ENCODE peak calls at places on chromosomes 2 and 18, in nine cellular contexts. One of them, this sample, is unnamed.
A peak's percentile ranks its signal among the peaks of the same experiment; 100 is the strongest.

GRCh38 chr2:163733301-163733938 is 2.4 kb downstream of the FIGN start:
- DNase-seq in psoas muscle: no peak
- DNase-seq in adipocyte: no peak
- DNase-seq in T-cell: no peak
- DNase-seq in WTC11: no peak
- DNase-seq in HEK293T: no peak
- DNase-seq in NCI-H2107: no peak
- DNase-seq in astrocyte: no peak
- DNase-seq in fibroblast of pulmonary artery: peak; percentile 14
- DNase-seq in this sample: no peak

GRCh38 chr2:113219889-113220641 is 46.3 kb downstream of the PSD4 start:
- DNase-seq in HEK293T: no peak
- DNase-seq in adipocyte: no peak
- DNase-seq in astrocyte: no peak
- DNase-seq in fibroblast of pulmonary artery: peak; percentile 65
- DNase-seq in WTC11: no peak
- DNase-seq in NCI-H2107: no peak
- DNase-seq in T-cell: no peak
- DNase-seq in psoas muscle: peak; percentile 48
- DNase-seq in this sample: peak; percentile 82

GRCh38 chr18:77131652-77132368 is 773 bp downstream of the MBP start:
- DNase-seq in NCI-H2107: no peak
- DNase-seq in adipocyte: peak; percentile 34
- DNase-seq in fibroblast of pulmonary artery: peak; percentile 33
- DNase-seq in astrocyte: no peak
- DNase-seq in psoas muscle: peak; percentile 67
- DNase-seq in T-cell: no peak
- DNase-seq in WTC11: peak; percentile 39
- DNase-seq in HEK293T: peak; percentile 9
- DNase-seq in this sample: no peak

GRCh38 chr2:61175036-61175435 is 13.0 kb downstream of the C2orf74 start:
- DNase-seq in HEK293T: no peak
- DNase-seq in fibroblast of pulmonary artery: no peak
- DNase-seq in psoas muscle: no peak
- DNase-seq in astrocyte: no peak
- DNase-seq in T-cell: no peak
- DNase-seq in WTC11: no peak
- DNase-seq in adipocyte: no peak
- DNase-seq in NCI-H2107: no peak
- DNase-seq in this sample: no peak

GRCh38 chr18:58216071-58216471 is 172.0 kb downstream of the NEDD4L start:
- DNase-seq in astrocyte: peak; percentile 46
- DNase-seq in fibroblast of pulmonary artery: no peak
- DNase-seq in T-cell: no peak
- DNase-seq in HEK293T: no peak
- DNase-seq in WTC11: peak; percentile 43
- DNase-seq in adipocyte: no peak
- DNase-seq in NCI-H2107: no peak
- DNase-seq in psoas muscle: no peak
- DNase-seq in this sample: peak; percentile 84

GRCh38 chr2:36338827-36339145 is 16.8 kb upstream of the CRIM1 start:
- DNase-seq in T-cell: no peak
- DNase-seq in fibroblast of pulmonary artery: no peak
- DNase-seq in adipocyte: peak; percentile 56
- DNase-seq in psoas muscle: no peak
- DNase-seq in astrocyte: peak; percentile 80
- DNase-seq in NCI-H2107: no peak
- DNase-seq in WTC11: no peak
- DNase-seq in HEK293T: no peak
- DNase-seq in this sample: peak; percentile 92

GRCh38 chr2:62354771-62355550 is 151.0 kb downstream of the TMEM17 start:
- DNase-seq in fibroblast of pulmonary artery: no peak
- DNase-seq in T-cell: no peak
- DNase-seq in NCI-H2107: no peak
- DNase-seq in HEK293T: no peak
- DNase-seq in adipocyte: no peak
- DNase-seq in astrocyte: peak; percentile 8
- DNase-seq in psoas muscle: no peak
- DNase-seq in WTC11: peak; percentile 32
- DNase-seq in this sample: no peak

GRCh38 chr2:169694894-169695260 is 608 bp downstream of the PHOSPHO2 start:
- DNase-seq in NCI-H2107: no peak
- DNase-seq in fibroblast of pulmonary artery: peak; percentile 11
- DNase-seq in T-cell: no peak
- DNase-seq in WTC11: no peak
- DNase-seq in adipocyte: no peak
- DNase-seq in HEK293T: no peak
- DNase-seq in astrocyte: no peak
- DNase-seq in psoas muscle: no peak
- DNase-seq in this sample: no peak

GRCh38 chr2:96952976-96953610 is 33.3 kb downstream of the FAM178B start:
- DNase-seq in astrocyte: peak; percentile 34
- DNase-seq in psoas muscle: peak; percentile 57
- DNase-seq in HEK293T: no peak
- DNase-seq in WTC11: no peak
- DNase-seq in NCI-H2107: no peak
- DNase-seq in T-cell: no peak
- DNase-seq in adipocyte: peak; percentile 67
- DNase-seq in fibroblast of pulmonary artery: peak; percentile 62
- DNase-seq in this sample: no peak

GRCh38 chr18:79797518-79798345 is at the start of gene KCNG2:
- DNase-seq in WTC11: peak; percentile 63
- DNase-seq in astrocyte: no peak
- DNase-seq in NCI-H2107: no peak
- DNase-seq in HEK293T: peak; percentile 55
- DNase-seq in psoas muscle: no peak
- DNase-seq in adipocyte: peak; percentile 11
- DNase-seq in fibroblast of pulmonary artery: peak; percentile 43
- DNase-seq in T-cell: no peak
- DNase-seq in this sample: no peak

GRCh38 chr2:41853427-41854191 is 194.2 kb upstream of the PKDCC start:
- DNase-seq in HEK293T: peak; percentile 59
- DNase-seq in astrocyte: peak; percentile 34
- DNase-seq in fibroblast of pulmonary artery: peak; percentile 72
- DNase-seq in adipocyte: peak; percentile 87
- DNase-seq in psoas muscle: no peak
- DNase-seq in NCI-H2107: no peak
- DNase-seq in WTC11: peak; percentile 70
- DNase-seq in T-cell: no peak
- DNase-seq in this sample: peak; percentile 61

GRCh38 chr2:70944291-70944690 is 8.6 kb downstream of the ATP6V1B1 start:
- DNase-seq in WTC11: no peak
- DNase-seq in HEK293T: no peak
- DNase-seq in astrocyte: no peak
- DNase-seq in T-cell: no peak
- DNase-seq in fibroblast of pulmonary artery: no peak
- DNase-seq in psoas muscle: no peak
- DNase-seq in NCI-H2107: no peak
- DNase-seq in adipocyte: no peak
- DNase-seq in this sample: no peak

GRCh38 chr2:97699765-97700444 is 13.5 kb upstream of the ZAP70 start:
- DNase-seq in astrocyte: peak; percentile 28
- DNase-seq in T-cell: peak; percentile 44
- DNase-seq in WTC11: peak; percentile 78
- DNase-seq in HEK293T: peak; percentile 68
- DNase-seq in NCI-H2107: peak; percentile 27
- DNase-seq in fibroblast of pulmonary artery: peak; percentile 80
- DNase-seq in psoas muscle: no peak
- DNase-seq in adipocyte: peak; percentile 86
- DNase-seq in this sample: peak; percentile 37

GRCh38 chr18:6370410-6370809 is 44.3 kb downstream of the L3MBTL4 start:
- DNase-seq in NCI-H2107: peak; percentile 20
- DNase-seq in psoas muscle: no peak
- DNase-seq in adipocyte: no peak
- DNase-seq in WTC11: no peak
- DNase-seq in T-cell: no peak
- DNase-seq in HEK293T: peak; percentile 13
- DNase-seq in fibroblast of pulmonary artery: no peak
- DNase-seq in astrocyte: no peak
- DNase-seq in this sample: no peak

GRCh38 chr2:43109261-43109743 is 117.1 kb downstream of the ZFP36L2 start:
- DNase-seq in astrocyte: no peak
- DNase-seq in HEK293T: no peak
- DNase-seq in fibroblast of pulmonary artery: no peak
- DNase-seq in psoas muscle: no peak
- DNase-seq in WTC11: no peak
- DNase-seq in T-cell: no peak
- DNase-seq in NCI-H2107: no peak
- DNase-seq in adipocyte: peak; percentile 46
- DNase-seq in this sample: no peak

GRCh38 chr2:25305809-25306208 is 35.9 kb downstream of the DNMT3A start:
- DNase-seq in T-cell: no peak
- DNase-seq in WTC11: no peak
- DNase-seq in NCI-H2107: peak; percentile 28
- DNase-seq in psoas muscle: peak; percentile 52
- DNase-seq in HEK293T: no peak
- DNase-seq in astrocyte: no peak
- DNase-seq in adipocyte: peak; percentile 12
- DNase-seq in fibroblast of pulmonary artery: no peak
- DNase-seq in this sample: no peak

GRCh38 chr2:172103471-172104292 is 982 bp upstream of the DLX2 start:
- DNase-seq in NCI-H2107: peak; percentile 66
- DNase-seq in astrocyte: peak; percentile 59
- DNase-seq in T-cell: peak; percentile 46
- DNase-seq in adipocyte: peak; percentile 94
- DNase-seq in HEK293T: peak; percentile 82
- DNase-seq in psoas muscle: peak; percentile 82
- DNase-seq in WTC11: peak; percentile 93
- DNase-seq in fibroblast of pulmonary artery: peak; percentile 91
- DNase-seq in this sample: peak; percentile 71

GRCh38 chr2:60819155-60819862 is 62.1 kb upstream of the REL start:
- DNase-seq in adipocyte: no peak
- DNase-seq in HEK293T: no peak
- DNase-seq in astrocyte: no peak
- DNase-seq in T-cell: peak; percentile 86
- DNase-seq in psoas muscle: no peak
- DNase-seq in WTC11: no peak
- DNase-seq in fibroblast of pulmonary artery: no peak
- DNase-seq in NCI-H2107: no peak
- DNase-seq in this sample: no peak

GRCh38 chr2:47205576-47206141 is 50.6 kb upstream of the STPG4 start:
- DNase-seq in astrocyte: peak; percentile 73
- DNase-seq in T-cell: no peak
- DNase-seq in psoas muscle: no peak
- DNase-seq in HEK293T: no peak
- DNase-seq in NCI-H2107: no peak
- DNase-seq in fibroblast of pulmonary artery: peak; percentile 63
- DNase-seq in adipocyte: no peak
- DNase-seq in WTC11: no peak
- DNase-seq in this sample: no peak